ENCODE peak calls at places on chromosomes 16 and 17, in four cellular contexts. One of them, this sample, is unnamed.

GRCh38 chr17:64063766-64064224 is 43.4 kb upstream of the ICAM2 start:
- DNase-seq in NCI-H1092 treated with DMSO at 0.1 percent for 48 hours: peak; percentile 25
- DNase-seq in CD4-positive, alpha-beta T cell: peak; percentile 59
- DNase-seq in ELR: peak; percentile 47
- DNase-seq in this sample: no peak

GRCh38 chr16:9364721-9365693 is 273.6 kb downstream of the HAPSTR1 start:
- DNase-seq in NCI-H1092 treated with DMSO at 0.1 percent for 48 hours: no peak
- DNase-seq in CD4-positive, alpha-beta T cell: no peak
- DNase-seq in ELR: no peak
- DNase-seq in this sample: no peak

GRCh38 chr17:37368577-37368976 is 7.2 kb upstream of the C17orf78 start:
- DNase-seq in NCI-H1092 treated with DMSO at 0.1 percent for 48 hours: no peak
- DNase-seq in CD4-positive, alpha-beta T cell: no peak
- DNase-seq in ELR: peak; percentile 15
- DNase-seq in this sample: no peak

GRCh38 chr16:30760577-30761426 is 1.1 kb downstream of the CFAP119 start:
- DNase-seq in NCI-H1092 treated with DMSO at 0.1 percent for 48 hours: no peak
- DNase-seq in CD4-positive, alpha-beta T cell: no peak
- DNase-seq in ELR: no peak
- DNase-seq in this sample: peak; percentile 37

GRCh38 chr17:68562736-68563135 is 38.4 kb downstream of the FAM20A start:
- DNase-seq in NCI-H1092 treated with DMSO at 0.1 percent for 48 hours: no peak
- DNase-seq in CD4-positive, alpha-beta T cell: no peak
- DNase-seq in ELR: no peak
- DNase-seq in this sample: no peak

GRCh38 chr16:27511657-27512056 is 38.1 kb downstream of the GTF3C1 start:
- DNase-seq in NCI-H1092 treated with DMSO at 0.1 percent for 48 hours: no peak
- DNase-seq in CD4-positive, alpha-beta T cell: no peak
- DNase-seq in ELR: no peak
- DNase-seq in this sample: no peak

GRCh38 chr17:56314026-56314425 is 160.8 kb downstream of the ANKFN1 start:
- DNase-seq in NCI-H1092 treated with DMSO at 0.1 percent for 48 hours: no peak
- DNase-seq in CD4-positive, alpha-beta T cell: no peak
- DNase-seq in ELR: no peak
- DNase-seq in this sample: no peak

GRCh38 chr17:41870097-41870496 is 4.9 kb upstream of the KLHL11 start:
- DNase-seq in NCI-H1092 treated with DMSO at 0.1 percent for 48 hours: no peak
- DNase-seq in CD4-positive, alpha-beta T cell: no peak
- DNase-seq in ELR: no peak
- DNase-seq in this sample: no peak

GRCh38 chr17:55433629-55434422 is 12.2 kb upstream of the MMD start:
- DNase-seq in NCI-H1092 treated with DMSO at 0.1 percent for 48 hours: no peak
- DNase-seq in CD4-positive, alpha-beta T cell: no peak
- DNase-seq in ELR: peak; percentile 96
- DNase-seq in this sample: peak; percentile 81

GRCh38 chr17:10762037-10762436 is 32.2 kb upstream of the TMEM220 start:
- DNase-seq in NCI-H1092 treated with DMSO at 0.1 percent for 48 hours: no peak
- DNase-seq in CD4-positive, alpha-beta T cell: no peak
- DNase-seq in ELR: no peak
- DNase-seq in this sample: no peak

GRCh38 chr17:60730273-60730672 is 52.6 kb downstream of the BCAS3 start:
- DNase-seq in NCI-H1092 treated with DMSO at 0.1 percent for 48 hours: no peak
- DNase-seq in CD4-positive, alpha-beta T cell: no peak
- DNase-seq in ELR: no peak
- DNase-seq in this sample: no peak

GRCh38 chr17:17021194-17021863 is 20.9 kb upstream of the MPRIP start:
- DNase-seq in NCI-H1092 treated with DMSO at 0.1 percent for 48 hours: no peak
- DNase-seq in CD4-positive, alpha-beta T cell: no peak
- DNase-seq in ELR: no peak
- DNase-seq in this sample: peak; percentile 93

GRCh38 chr16:3819741-3820724 is 60.5 kb downstream of the CREBBP start:
- DNase-seq in NCI-H1092 treated with DMSO at 0.1 percent for 48 hours: peak; percentile 96
- DNase-seq in CD4-positive, alpha-beta T cell: no peak
- DNase-seq in ELR: peak; percentile 83
- DNase-seq in this sample: peak; percentile 86

GRCh38 chr17:6163632-6164319 is 93.6 kb downstream of the WSCD1 start:
- DNase-seq in NCI-H1092 treated with DMSO at 0.1 percent for 48 hours: peak; percentile 81
- DNase-seq in CD4-positive, alpha-beta T cell: no peak
- DNase-seq in ELR: no peak
- DNase-seq in this sample: no peak

GRCh38 chr17:82859431-82860403 is 19.9 kb upstream of the ZNF750 start:
- DNase-seq in NCI-H1092 treated with DMSO at 0.1 percent for 48 hours: no peak
- DNase-seq in CD4-positive, alpha-beta T cell: peak; percentile 53
- DNase-seq in ELR: peak; percentile 75
- DNase-seq in this sample: peak; percentile 93

GRCh38 chr16:17273142-17273561 is 197.6 kb downstream of the XYLT1 start:
- DNase-seq in NCI-H1092 treated with DMSO at 0.1 percent for 48 hours: no peak
- DNase-seq in CD4-positive, alpha-beta T cell: no peak
- DNase-seq in ELR: peak; percentile 87
- DNase-seq in this sample: peak; percentile 80

GRCh38 chr17:33113281-33114010 is 121.8 kb downstream of the SPACA3 start:
- DNase-seq in NCI-H1092 treated with DMSO at 0.1 percent for 48 hours: no peak
- DNase-seq in CD4-positive, alpha-beta T cell: no peak
- DNase-seq in ELR: no peak
- DNase-seq in this sample: no peak

GRCh38 chr16:28503470-28504259 is 3.0 kb downstream of the IL27 start:
- DNase-seq in NCI-H1092 treated with DMSO at 0.1 percent for 48 hours: no peak
- DNase-seq in CD4-positive, alpha-beta T cell: no peak
- DNase-seq in ELR: peak; percentile 28
- DNase-seq in this sample: no peak

GRCh38 chr16:85729907-85730465 is 20.9 kb downstream of the C16orf74 start:
- DNase-seq in NCI-H1092 treated with DMSO at 0.1 percent for 48 hours: no peak
- DNase-seq in CD4-positive, alpha-beta T cell: no peak
- DNase-seq in ELR: no peak
- DNase-seq in this sample: no peak

GRCh38 chr16:51134876-51135275 is 16.2 kb downstream of the SALL1 start:
- DNase-seq in NCI-H1092 treated with DMSO at 0.1 percent for 48 hours: no peak
- DNase-seq in CD4-positive, alpha-beta T cell: no peak
- DNase-seq in ELR: no peak
- DNase-seq in this sample: no peak

GRCh38 chr16:64440421-64440831 is 681.4 kb downstream of the CDH11 start:
- DNase-seq in NCI-H1092 treated with DMSO at 0.1 percent for 48 hours: no peak
- DNase-seq in CD4-positive, alpha-beta T cell: no peak
- DNase-seq in ELR: peak; percentile 84
- DNase-seq in this sample: peak; percentile 57

GRCh38 chr16:4057439-4057877 is 58.8 kb downstream of the ADCY9 start:
- DNase-seq in NCI-H1092 treated with DMSO at 0.1 percent for 48 hours: no peak
- DNase-seq in CD4-positive, alpha-beta T cell: no peak
- DNase-seq in ELR: peak; percentile 72
- DNase-seq in this sample: no peak

GRCh38 chr17:74351552-74352210 is 10.0 kb downstream of the BTBD17 start:
- DNase-seq in NCI-H1092 treated with DMSO at 0.1 percent for 48 hours: no peak
- DNase-seq in CD4-positive, alpha-beta T cell: no peak
- DNase-seq in ELR: no peak
- DNase-seq in this sample: no peak

GRCh38 chr16:51134269-51134812 is 16.7 kb downstream of the SALL1 start:
- DNase-seq in NCI-H1092 treated with DMSO at 0.1 percent for 48 hours: no peak
- DNase-seq in CD4-positive, alpha-beta T cell: no peak
- DNase-seq in ELR: no peak
- DNase-seq in this sample: no peak

This sample was measured in hepatic stellate cell.